ENCODE peak calls at places on chromosomes 3 and 15, in eight cellular contexts. Q is mammary epithelial cell; D is heart left ventricle; M is pancreas; A is suprapubic skin; Y is fibroblast of lung; F is CD8-positive, alpha-beta T cell; S is left ventricle myocardium inferior. C is an unnamed sample.

GRCh38 chr3:181955566-181955965 is 243.8 kb downstream of the SOX2 start:
- DNase-seq in Q (no peak), D (no peak), M (no peak), A (no peak), Y (no peak), F (no peak), S (no peak), C (no peak)

GRCh38 chr15:77457619-77458265 is 37.1 kb downstream of the HMG20A start:
- DNase-seq in Q (peak; percentile 16), D (no peak), M (no peak), A (no peak), Y (peak; percentile 75), F (no peak), S (no peak), C (no peak)

GRCh38 chr15:42087926-42088800 is 6.2 kb downstream of the PLA2G4D start:
- DNase-seq in Q (no peak), D (no peak), M (no peak), A (no peak), Y (no peak), F (no peak), S (no peak), C (no peak)

GRCh38 chr15:85760531-85761371 is 34.0 kb downstream of the KLHL25 start:
- DNase-seq in Q (no peak), D (no peak), M (no peak), A (no peak), Y (no peak), F (no peak), S (no peak), C (no peak)

GRCh38 chr15:82044373-82045178 is 1.2 kb downstream of the MEX3B start:
- DNase-seq in Q (peak; percentile 32), D (peak; percentile 41), M (peak; percentile 39), A (peak; percentile 80), Y (peak; percentile 84), F (no peak), S (peak; percentile 44), C (no peak)

GRCh38 chr15:32867313-32867626 is 149.5 kb downstream of the GREM1 start:
- DNase-seq in Q (peak; percentile 69), D (no peak), M (no peak), A (no peak), Y (peak; percentile 95), F (no peak), S (no peak), C (no peak)

GRCh38 chr3:144426366-144426765 is 454.7 kb downstream of the DIPK2A start:
- DNase-seq in Q (no peak), D (no peak), M (no peak), A (no peak), Y (no peak), F (no peak), S (no peak), C (no peak)

GRCh38 chr3:184639351-184639750 is 72.5 kb downstream of the MAGEF1 start:
- DNase-seq in Q (no peak), D (no peak), M (no peak), A (no peak), Y (no peak), F (no peak), S (no peak), C (no peak)

GRCh38 chr3:140628606-140629005 is 49.3 kb upstream of the TRIM42 start:
- DNase-seq in Q (no peak), D (no peak), M (no peak), A (no peak), Y (no peak), F (no peak), S (no peak), C (no peak)
- H3K4me3 ChIP-seq in Q (no peak overlapping the region), D (no peak overlapping the region), M (no peak overlapping the region), A (no peak overlapping the region), Y (no peak overlapping the region), F (no peak overlapping the region), S (no peak overlapping the region), C (no peak overlapping the region)

DNA sequence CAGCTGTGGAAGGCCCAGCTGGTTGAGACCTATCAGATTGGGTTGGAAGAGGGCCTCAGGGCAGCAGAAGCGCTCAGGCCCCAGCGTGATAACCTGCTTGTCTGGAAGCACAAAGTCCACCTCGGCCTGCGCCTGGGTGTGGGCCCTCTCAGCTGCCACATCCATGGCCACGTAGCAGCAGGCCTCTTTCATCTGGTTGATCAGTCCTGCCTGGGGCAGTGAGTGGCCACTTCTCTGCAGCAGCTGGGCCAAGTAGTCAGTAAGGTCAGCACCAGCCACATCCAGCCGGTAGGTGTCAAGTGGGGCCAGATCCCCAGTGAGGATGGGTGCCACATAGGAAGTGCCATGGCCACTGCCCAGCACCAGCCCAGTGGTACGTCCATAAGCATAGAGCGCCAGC is 3.9 kb upstream of the CAMKV start:
- DNase-seq in Q (no peak), D (no peak), M (no peak), A (no peak), Y (no peak), F (no peak), S (no peak), C (no peak)
- H3K27ac ChIP-seq in Q (no peak overlapping the region), D (no peak overlapping the region), M (no peak overlapping the region), A (no peak overlapping the region), Y (no peak overlapping the region), F (no peak overlapping the region), S (no peak overlapping the region), C (no peak overlapping the region)

GRCh38 chr3:55484741-55485207 is 2.3 kb downstream of the WNT5A start:
- DNase-seq in Q (no peak), D (no peak), M (no peak), A (no peak), Y (no peak), F (no peak), S (no peak), C (no peak)
- H3K4me1 ChIP-seq in Q (peaks cover 33% of the 10 kb centered on the region), D (peaks cover 10% of the 10 kb centered on the region), M (no peaks in the 10 kb centered on the region), A (peaks cover 68% of the 10 kb centered on the region), Y (peaks cover 11% of the 10 kb centered on the region), F (no peaks in the 10 kb centered on the region), S (peaks cover 64% of the 10 kb centered on the region), C (no peaks in the 10 kb centered on the region)

DNA sequence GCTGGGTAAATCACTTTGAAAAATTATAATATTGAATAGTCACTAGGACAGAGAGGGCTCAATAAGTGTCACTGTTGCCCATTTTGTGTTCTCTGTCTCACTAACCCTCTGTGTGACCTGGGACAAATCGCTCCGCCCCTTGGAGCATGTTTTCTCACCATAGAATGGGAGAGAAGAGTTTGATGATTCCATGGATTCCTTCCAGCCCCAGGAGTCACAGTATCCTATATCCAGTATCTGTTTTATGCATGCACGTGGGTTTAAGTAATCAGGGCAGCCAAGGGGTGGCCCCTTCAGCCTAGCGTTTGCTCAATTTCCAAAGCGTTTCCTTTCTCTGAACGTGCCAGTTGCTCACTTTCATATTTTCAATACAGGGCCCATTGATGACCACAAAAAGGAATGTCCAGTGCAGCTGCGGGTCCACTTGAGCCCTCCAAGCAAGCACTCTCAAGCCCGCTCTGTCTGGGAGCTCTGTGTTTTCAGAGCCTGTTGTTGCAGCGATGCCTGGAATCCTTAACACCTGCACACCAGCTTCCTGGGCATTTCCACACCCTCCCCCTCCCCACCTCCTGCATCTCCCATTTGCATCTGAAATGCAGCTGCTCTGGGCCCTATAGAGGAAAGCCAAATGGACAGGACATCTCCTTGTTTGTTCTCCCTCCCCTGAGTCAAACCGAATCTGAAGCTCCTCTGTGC is 164.4 kb upstream of the LPP start:
- DNase-seq in Q (no peak), D (no peak), M (no peak), A (no peak), Y (peak; percentile 47), F (no peak), S (no peak), C (peak; percentile 81)
- H3K4me3 ChIP-seq in Q (no peak overlapping the region), D (no peak overlapping the region), M (no peak overlapping the region), A (no peak overlapping the region), Y (no peak overlapping the region), F (no peak overlapping the region), S (no peak overlapping the region), C (no peak overlapping the region)

GRCh38 chr15:73683624-73684536 is at the start of gene CD276:
- DNase-seq in Q (peak; percentile 55), D (peak; percentile 81), M (peak; percentile 84), A (peak; percentile 87), Y (peak; percentile 76), F (no peak), S (peak; percentile 83), C (no peak)
- H3K27ac ChIP-seq in Q (peak within 1 kb of the TSS; percentile 54), D (peak within 1 kb of the TSS; percentile 76), M (peak within 1 kb of the TSS; percentile 55), A (peak within 1 kb of the TSS; percentile 94), Y (peak within 1 kb of the TSS; percentile 68), F (no peak within 1 kb of the TSS), S (peak within 1 kb of the TSS; percentile 91), C (no peak within 1 kb of the TSS)

GRCh38 chr3:195164573-195165263 is 106.2 kb downstream of the XXYLT1 start:
- DNase-seq in Q (no peak), D (no peak), M (no peak), A (no peak), Y (no peak), F (no peak), S (no peak), C (no peak)
- H3K4me1 ChIP-seq in Q (peaks cover 12% of the 10 kb centered on the region), D (peaks cover 6% of the 10 kb centered on the region), M (peaks cover 3% of the 10 kb centered on the region), A (peaks cover 28% of the 10 kb centered on the region), Y (peaks cover 11% of the 10 kb centered on the region), F (peaks cover 21% of the 10 kb centered on the region), S (peaks cover 26% of the 10 kb centered on the region), C (peaks cover 2% of the 10 kb centered on the region)

GRCh38 chr15:60006808-60007346 is 2.8 kb downstream of the FOXB1 start:
- DNase-seq in Q (no peak), D (no peak), M (no peak), A (no peak), Y (peak; percentile 8), F (no peak), S (no peak), C (no peak)
- H3K4me3 ChIP-seq in Q (peak overlapping the region; percentile 43), D (peak overlapping the region; percentile 53), M (peak overlapping the region; percentile 56), A (peak overlapping the region; percentile 54), Y (peak overlapping the region; percentile 58), F (peak overlapping the region; percentile 48), S (peak overlapping the region; percentile 64), C (no peak overlapping the region)

GRCh38 chr15:67373266-67373665 is 118.7 kb downstream of the IQCH start:
- DNase-seq in Q (no peak), D (no peak), M (no peak), A (no peak), Y (no peak), F (no peak), S (no peak), C (no peak)
- H3K27ac ChIP-seq in Q (no peak overlapping the region), D (no peak overlapping the region), M (no peak overlapping the region), A (no peak overlapping the region), Y (no peak overlapping the region), F (no peak overlapping the region), S (no peak overlapping the region), C (no peak overlapping the region)

C was measured in iPS DF 6.9.